ENCODE peak calls at places on chromosome 10, in seven cellular contexts. One of them, this sample, is unnamed. For H3K27me3, the result is how much of the 10 kb centered on the place peaks cover.

GRCh38 chr10:4474829-4475228 is 351.2 kb upstream of the AKR1E2 start:
- DNase-seq in colonic mucosa: no peak
- DNase-seq in CD4-positive, alpha-beta memory T cell: no peak
- DNase-seq in psoas muscle: no peak
- DNase-seq in MM.1S: no peak
- DNase-seq in CD8-positive, alpha-beta memory T cell: no peak
- DNase-seq in stomach: no peak
- DNase-seq in this sample: no peak

GRCh38 chr10:109277456-109277855 is 645.9 kb downstream of the XPNPEP1 start:
- DNase-seq in colonic mucosa: no peak
- DNase-seq in stomach: no peak
- DNase-seq in CD4-positive, alpha-beta memory T cell: no peak
- DNase-seq in CD8-positive, alpha-beta memory T cell: no peak
- DNase-seq in MM.1S: no peak
- DNase-seq in psoas muscle: no peak
- DNase-seq in this sample: no peak

GRCh38 chr10:44386546-44387052 is 1.7 kb upstream of the CXCL12 start:
- DNase-seq in stomach: peak
- DNase-seq in psoas muscle: peak
- DNase-seq in colonic mucosa: peak
- DNase-seq in CD4-positive, alpha-beta memory T cell: peak
- DNase-seq in CD8-positive, alpha-beta memory T cell: no peak
- DNase-seq in MM.1S: peak
- DNase-seq in this sample: peak

GRCh38 chr10:4061441-4061951 is 276.5 kb upstream of the KLF6 start:
- DNase-seq in MM.1S: no peak
- DNase-seq in CD8-positive, alpha-beta memory T cell: no peak
- DNase-seq in psoas muscle: peak
- DNase-seq in stomach: no peak
- DNase-seq in CD4-positive, alpha-beta memory T cell: no peak
- DNase-seq in colonic mucosa: peak
- DNase-seq in this sample: no peak

GRCh38 chr10:85280014-85280413 is 951.6 kb downstream of the CCSER2 start:
- DNase-seq in CD8-positive, alpha-beta memory T cell: no peak
- DNase-seq in psoas muscle: no peak
- DNase-seq in stomach: no peak
- DNase-seq in CD4-positive, alpha-beta memory T cell: no peak
- DNase-seq in colonic mucosa: peak
- DNase-seq in MM.1S: no peak
- DNase-seq in this sample: no peak

GRCh38 chr10:58567652-58568051 is 55.0 kb downstream of the BICC1 start:
- DNase-seq in colonic mucosa: no peak
- DNase-seq in CD8-positive, alpha-beta memory T cell: no peak
- DNase-seq in psoas muscle: no peak
- DNase-seq in CD4-positive, alpha-beta memory T cell: no peak
- DNase-seq in MM.1S: no peak
- DNase-seq in stomach: no peak
- DNase-seq in this sample: no peak

GRCh38 chr10:123573236-123574147 is 92.7 kb upstream of the GPR26 start:
- DNase-seq in CD8-positive, alpha-beta memory T cell: no peak
- DNase-seq in psoas muscle: no peak
- DNase-seq in stomach: peak
- DNase-seq in colonic mucosa: peak
- DNase-seq in CD4-positive, alpha-beta memory T cell: no peak
- DNase-seq in MM.1S: peak
- DNase-seq in this sample: peak

GRCh38 chr10:96967847-96968246 is 135.7 kb downstream of the LCOR start:
- DNase-seq in colonic mucosa: no peak
- DNase-seq in MM.1S: no peak
- DNase-seq in CD4-positive, alpha-beta memory T cell: no peak
- DNase-seq in CD8-positive, alpha-beta memory T cell: no peak
- DNase-seq in stomach: no peak
- DNase-seq in psoas muscle: no peak
- DNase-seq in this sample: no peak

GRCh38 chr10:124669824-124670654 is 74.1 kb downstream of the FAM53B start:
- DNase-seq in MM.1S: no peak
- DNase-seq in stomach: no peak
- DNase-seq in psoas muscle: peak
- DNase-seq in CD8-positive, alpha-beta memory T cell: no peak
- DNase-seq in CD4-positive, alpha-beta memory T cell: no peak
- DNase-seq in colonic mucosa: no peak
- DNase-seq in this sample: no peak

GRCh38 chr10:102322914-102323313 is 72.6 kb upstream of the NFKB2 start:
- DNase-seq in CD4-positive, alpha-beta memory T cell: peak
- DNase-seq in CD8-positive, alpha-beta memory T cell: peak
- DNase-seq in stomach: no peak
- DNase-seq in colonic mucosa: no peak
- DNase-seq in MM.1S: peak
- DNase-seq in psoas muscle: no peak
- DNase-seq in this sample: no peak

GRCh38 chr10:85967594-85967993 is 399.0 kb downstream of the GRID1 start:
- DNase-seq in stomach: no peak
- DNase-seq in psoas muscle: no peak
- DNase-seq in colonic mucosa: no peak
- DNase-seq in MM.1S: no peak
- DNase-seq in CD4-positive, alpha-beta memory T cell: no peak
- DNase-seq in CD8-positive, alpha-beta memory T cell: no peak
- DNase-seq in this sample: no peak

GRCh38 chr10:29689001-29689400 is 54.2 kb upstream of the SVIL start:
- DNase-seq in psoas muscle: no peak
- DNase-seq in colonic mucosa: no peak
- DNase-seq in stomach: no peak
- DNase-seq in MM.1S: no peak
- DNase-seq in CD4-positive, alpha-beta memory T cell: no peak
- DNase-seq in CD8-positive, alpha-beta memory T cell: no peak
- DNase-seq in this sample: no peak

GRCh38 chr10:29795856-29796255 is 161.1 kb upstream of the SVIL start:
- DNase-seq in colonic mucosa: no peak
- DNase-seq in stomach: no peak
- DNase-seq in psoas muscle: no peak
- DNase-seq in CD8-positive, alpha-beta memory T cell: no peak
- DNase-seq in MM.1S: no peak
- DNase-seq in CD4-positive, alpha-beta memory T cell: no peak
- DNase-seq in this sample: no peak

GRCh38 chr10:103749779-103750178 is 105.6 kb downstream of the SH3PXD2A start:
- DNase-seq in colonic mucosa: no peak
- DNase-seq in psoas muscle: no peak
- DNase-seq in CD4-positive, alpha-beta memory T cell: no peak
- DNase-seq in stomach: no peak
- DNase-seq in CD8-positive, alpha-beta memory T cell: no peak
- DNase-seq in MM.1S: no peak
- DNase-seq in this sample: no peak

GRCh38 chr10:104028823-104029527 is 56.7 kb downstream of the COL17A1 start:
- DNase-seq in CD8-positive, alpha-beta memory T cell: no peak
- DNase-seq in psoas muscle: no peak
- DNase-seq in stomach: no peak
- DNase-seq in colonic mucosa: no peak
- DNase-seq in CD4-positive, alpha-beta memory T cell: no peak
- DNase-seq in MM.1S: no peak
- DNase-seq in this sample: no peak

GRCh38 chr10:29533696-29534285 is 101.0 kb downstream of the SVIL start:
- DNase-seq in CD8-positive, alpha-beta memory T cell: no peak
- DNase-seq in colonic mucosa: peak
- DNase-seq in MM.1S: no peak
- DNase-seq in stomach: no peak
- DNase-seq in psoas muscle: no peak
- DNase-seq in CD4-positive, alpha-beta memory T cell: no peak
- DNase-seq in this sample: no peak

GRCh38 chr10:102538811-102539210 is 35.0 kb downstream of the SUFU start:
- DNase-seq in MM.1S: no peak
- DNase-seq in colonic mucosa: no peak
- DNase-seq in stomach: no peak
- DNase-seq in psoas muscle: no peak
- DNase-seq in CD8-positive, alpha-beta memory T cell: no peak
- DNase-seq in CD4-positive, alpha-beta memory T cell: no peak
- DNase-seq in this sample: no peak

GRCh38 chr10:7933262-7933661 is 115.0 kb downstream of the TAF3 start:
- DNase-seq in colonic mucosa: no peak
- DNase-seq in MM.1S: no peak
- DNase-seq in stomach: no peak
- DNase-seq in CD4-positive, alpha-beta memory T cell: no peak
- DNase-seq in CD8-positive, alpha-beta memory T cell: no peak
- DNase-seq in psoas muscle: no peak
- DNase-seq in this sample: no peak

GRCh38 chr10:73406863-73407262 is 7.0 kb downstream of the ANXA7 start:
- DNase-seq in colonic mucosa: no peak
- DNase-seq in CD4-positive, alpha-beta memory T cell: no peak
- DNase-seq in psoas muscle: no peak
- DNase-seq in CD8-positive, alpha-beta memory T cell: no peak
- DNase-seq in MM.1S: no peak
- DNase-seq in stomach: no peak
- DNase-seq in this sample: no peak

GRCh38 chr10:31635415-31636065 is 293.1 kb downstream of the ARHGAP12 start:
- DNase-seq in stomach: no peak
- DNase-seq in MM.1S: no peak
- DNase-seq in colonic mucosa: no peak
- DNase-seq in psoas muscle: no peak
- DNase-seq in CD8-positive, alpha-beta memory T cell: no peak
- DNase-seq in CD4-positive, alpha-beta memory T cell: no peak
- DNase-seq in this sample: no peak

GRCh38 chr10:69696073-69696731 is 66.2 kb downstream of the FAM241B start:
- DNase-seq in CD4-positive, alpha-beta memory T cell: no peak
- DNase-seq in psoas muscle: no peak
- DNase-seq in CD8-positive, alpha-beta memory T cell: no peak
- DNase-seq in colonic mucosa: no peak
- DNase-seq in stomach: no peak
- DNase-seq in MM.1S: peak
- DNase-seq in this sample: no peak

DNA sequence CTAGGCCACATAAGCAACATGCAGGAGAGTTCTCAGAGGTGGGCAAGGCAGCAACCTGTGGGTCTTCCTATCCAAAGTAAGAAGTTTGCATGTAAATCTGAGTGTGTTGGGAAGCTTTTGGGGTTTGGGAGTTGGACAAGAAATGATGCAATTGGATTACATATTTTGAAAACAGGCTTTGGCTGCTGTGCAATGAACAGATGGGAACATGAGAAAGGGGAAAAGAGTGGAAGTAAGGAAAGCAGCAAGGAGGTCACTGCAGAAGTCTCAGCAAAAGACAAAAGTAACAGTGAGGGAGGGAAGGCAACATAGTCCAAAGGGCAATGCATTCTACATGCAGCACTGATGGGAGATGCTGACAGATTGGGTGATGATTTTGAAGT is 61.1 kb upstream of the C10orf90 start:
- DNase-seq in stomach: no peak
- DNase-seq in colonic mucosa: no peak
- DNase-seq in psoas muscle: no peak
- DNase-seq in CD4-positive, alpha-beta memory T cell: no peak
- DNase-seq in CD8-positive, alpha-beta memory T cell: no peak
- DNase-seq in MM.1S: no peak
- DNase-seq in this sample: no peak
- H3K27me3 ChIP-seq in stomach: under half
- H3K27me3 ChIP-seq in colonic mucosa: under half
- H3K27me3 ChIP-seq in psoas muscle: under half
- H3K27me3 ChIP-seq in CD4-positive, alpha-beta memory T cell: under half
- H3K27me3 ChIP-seq in CD8-positive, alpha-beta memory T cell: under half
- H3K27me3 ChIP-seq in MM.1S: under half
- H3K27me3 ChIP-seq in this sample: under half

DNA sequence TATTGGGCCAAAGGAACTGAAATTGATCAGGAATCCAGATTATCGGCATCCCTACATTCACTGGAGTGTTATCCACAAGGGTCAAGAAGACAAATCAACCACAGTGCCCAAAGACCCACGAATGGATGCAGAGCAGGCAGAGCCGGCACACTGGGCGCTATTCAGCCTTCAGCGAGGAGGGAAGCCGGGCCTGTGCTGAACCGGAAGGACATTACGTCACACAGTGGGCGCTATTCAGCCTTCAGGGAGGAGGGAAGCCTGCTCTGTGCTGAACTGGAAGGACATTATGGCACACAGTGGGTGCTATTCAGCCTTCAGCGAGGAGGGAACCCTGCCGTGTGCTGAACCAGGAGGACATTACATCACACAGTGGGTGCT is 258.8 kb downstream of the ZMYND11 start:
- DNase-seq in colonic mucosa: no peak
- DNase-seq in CD4-positive, alpha-beta memory T cell: no peak
- DNase-seq in CD8-positive, alpha-beta memory T cell: no peak
- DNase-seq in stomach: no peak
- DNase-seq in psoas muscle: no peak
- DNase-seq in MM.1S: no peak
- DNase-seq in this sample: no peak
- H3K27ac ChIP-seq in colonic mucosa: no peak
- H3K27ac ChIP-seq in CD4-positive, alpha-beta memory T cell: no peak
- H3K27ac ChIP-seq in CD8-positive, alpha-beta memory T cell: no peak
- H3K27ac ChIP-seq in stomach: peak
- H3K27ac ChIP-seq in psoas muscle: peak
- H3K27ac ChIP-seq in MM.1S: no peak
- H3K27ac ChIP-seq in this sample: no peak

GRCh38 chr10:110649652-110650264 is 5.6 kb downstream of the RBM20 start:
- DNase-seq in psoas muscle: no peak
- DNase-seq in CD8-positive, alpha-beta memory T cell: no peak
- DNase-seq in CD4-positive, alpha-beta memory T cell: no peak
- DNase-seq in MM.1S: no peak
- DNase-seq in stomach: no peak
- DNase-seq in colonic mucosa: no peak
- DNase-seq in this sample: no peak
- H3K4me3 ChIP-seq in psoas muscle: peak
- H3K4me3 ChIP-seq in CD8-positive, alpha-beta memory T cell: no peak
- H3K4me3 ChIP-seq in CD4-positive, alpha-beta memory T cell: no peak
- H3K4me3 ChIP-seq in MM.1S: no peak
- H3K4me3 ChIP-seq in stomach: no peak
- H3K4me3 ChIP-seq in colonic mucosa: no peak
- H3K4me3 ChIP-seq in this sample: no peak

GRCh38 chr10:100725869-100726426 is 19.4 kb upstream of the PAX2 start:
- DNase-seq in stomach: no peak
- DNase-seq in colonic mucosa: no peak
- DNase-seq in MM.1S: no peak
- DNase-seq in psoas muscle: no peak
- DNase-seq in CD8-positive, alpha-beta memory T cell: no peak
- DNase-seq in CD4-positive, alpha-beta memory T cell: no peak
- DNase-seq in this sample: no peak

GRCh38 chr10:100723180-100723579 is 22.2 kb upstream of the PAX2 start:
- DNase-seq in psoas muscle: no peak
- DNase-seq in MM.1S: no peak
- DNase-seq in CD8-positive, alpha-beta memory T cell: no peak
- DNase-seq in CD4-positive, alpha-beta memory T cell: no peak
- DNase-seq in colonic mucosa: no peak
- DNase-seq in stomach: no peak
- DNase-seq in this sample: no peak

GRCh38 chr10:100723769-100724530 is 21.4 kb upstream of the PAX2 start:
- DNase-seq in colonic mucosa: no peak
- DNase-seq in CD4-positive, alpha-beta memory T cell: no peak
- DNase-seq in psoas muscle: no peak
- DNase-seq in MM.1S: no peak
- DNase-seq in stomach: no peak
- DNase-seq in CD8-positive, alpha-beta memory T cell: no peak
- DNase-seq in this sample: no peak

GRCh38 chr10:100724531-100725027 is 20.8 kb upstream of the PAX2 start:
- DNase-seq in CD4-positive, alpha-beta memory T cell: no peak
- DNase-seq in colonic mucosa: no peak
- DNase-seq in MM.1S: no peak
- DNase-seq in CD8-positive, alpha-beta memory T cell: no peak
- DNase-seq in psoas muscle: no peak
- DNase-seq in stomach: no peak
- DNase-seq in this sample: no peak

DNA sequence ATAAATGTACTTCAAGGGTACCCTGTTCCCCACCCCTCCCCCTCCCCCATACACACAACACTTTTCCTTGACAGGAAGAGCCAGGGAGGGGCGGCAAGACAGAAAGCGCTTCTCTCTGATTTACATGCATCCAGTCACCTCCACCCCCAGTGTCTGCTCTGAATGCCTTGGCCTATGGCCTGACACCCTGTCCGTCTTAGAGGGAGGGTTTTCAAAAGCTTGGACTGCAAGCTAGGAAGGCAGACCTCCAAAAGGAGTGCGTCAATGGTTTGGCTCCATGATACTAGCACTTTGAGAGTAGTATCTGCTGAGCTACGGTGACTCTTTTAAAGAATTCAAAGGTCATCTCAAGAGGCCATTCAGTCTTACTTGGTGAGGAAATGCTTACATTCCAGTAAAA is 20.3 kb upstream of the PAX2 start:
- DNase-seq in stomach: no peak
- DNase-seq in CD4-positive, alpha-beta memory T cell: no peak
- DNase-seq in MM.1S: no peak
- DNase-seq in CD8-positive, alpha-beta memory T cell: no peak
- DNase-seq in colonic mucosa: no peak
- DNase-seq in psoas muscle: no peak
- DNase-seq in this sample: no peak
- H3K27me3 ChIP-seq in stomach: half or more
- H3K27me3 ChIP-seq in CD4-positive, alpha-beta memory T cell: under half
- H3K27me3 ChIP-seq in MM.1S: half or more
- H3K27me3 ChIP-seq in CD8-positive, alpha-beta memory T cell: under half
- H3K27me3 ChIP-seq in colonic mucosa: half or more
- H3K27me3 ChIP-seq in psoas muscle: half or more
- H3K27me3 ChIP-seq in this sample: half or more